ENCODE peak calls at places on chromosomes 3 and 15, in four cellular contexts. Z is coronary artery, V is esophagus squamous epithelium, H is fibroblast of mammary gland. C is an unnamed sample.

GRCh38 chr15:81032818-81033217 is 32.1 kb downstream of the TLNRD1 start:
- DNase-seq in Z (no peak), V (no peak), H (no peak), C (no peak)

GRCh38 chr15:64850778-64851502 is 9.2 kb downstream of the PLEKHO2 start:
- DNase-seq in Z (no peak), V (no peak), H (no peak), C (no peak)

GRCh38 chr3:30667250-30667585 is 60.8 kb downstream of the TGFBR2 start:
- DNase-seq in Z (no peak), V (no peak), H (no peak), C (no peak)

GRCh38 chr15:77226652-77227051 is 155.7 kb upstream of the TSPAN3 start:
- DNase-seq in Z (no peak), V (no peak), H (no peak), C (no peak)

GRCh38 chr3:37944243-37944955 is 46.2 kb upstream of the VILL start:
- DNase-seq in Z (no peak), V (no peak), H (no peak), C (no peak)

GRCh38 chr3:42895332-42895868 is 10.5 kb upstream of the ZNF662 start:
- DNase-seq in Z (no peak), V (no peak), H (no peak), C (no peak)

GRCh38 chr3:157572559-157573270 is 69.5 kb upstream of the VEPH1 start:
- DNase-seq in Z (no peak), V (no peak), H (peak; percentile 71), C (no peak)

GRCh38 chr15:78130466-78131294 is 565 bp downstream of the CIB2 start:
- DNase-seq in Z (no peak), V (no peak), H (no peak), C (no peak)

GRCh38 chr3:4988815-4989648 is 9.8 kb downstream of the BHLHE40 start:
- DNase-seq in Z (no peak), V (no peak), H (peak; percentile 67), C (no peak)

GRCh38 chr3:50594253-50594785 is 17.3 kb downstream of the CISH start:
- DNase-seq in Z (no peak), V (no peak), H (no peak), C (no peak)

GRCh38 chr15:37395100-37395468 is 294.7 kb upstream of the MEIS2 start:
- DNase-seq in Z (no peak), V (no peak), H (no peak), C (no peak)

GRCh38 chr3:126136428-126137220 is 43.8 kb downstream of the ALDH1L1 start:
- DNase-seq in Z (peak; percentile 54), V (no peak), H (no peak), C (peak; percentile 51)

GRCh38 chr3:112390783-112391641 is 58.1 kb downstream of the CD200 start:
- DNase-seq in Z (no peak), V (no peak), H (peak; percentile 79), C (no peak)

GRCh38 chr3:131216801-131217200 is 164.8 kb upstream of the NUDT16 start:
- DNase-seq in Z (no peak), V (no peak), H (peak; percentile 86), C (no peak)
- TF ChIP-seq CTCF in Z (no peak), V (no peak), H (peak; percentile 4), C (no peak)

GRCh38 chr3:65569845-65570405 is 468.8 kb downstream of the MAGI1 start:
- DNase-seq in Z (no peak), V (no peak), H (no peak), C (no peak)
- TF ChIP-seq CTCF in Z (no peak), V (no peak), H (peak; percentile 27), C (no peak)

GRCh38 chr15:46280753-46281521 is 646.1 kb downstream of the SQOR start:
- DNase-seq in Z (no peak), V (no peak), H (no peak), C (no peak)
- TF ChIP-seq CTCF in Z (no peak), V (no peak), H (no peak), C (peak; percentile 10)

GRCh38 chr3:12965999-12966846 is 107.0 kb downstream of the IQSEC1 start:
- DNase-seq in Z (no peak), V (no peak), H (no peak), C (no peak)
- TF ChIP-seq CTCF in Z (no peak), V (no peak), H (no peak), C (no peak)

GRCh38 chr15:39202641-39203040 is 378.2 kb upstream of the THBS1 start:
- DNase-seq in Z (no peak), V (no peak), H (peak; percentile 49), C (no peak)
- TF ChIP-seq CTCF in Z (no peak), V (no peak), H (no peak), C (no peak)

C was measured in osteocyte.